ENCODE peak calls at places on chromosomes 2 and 18, in eight cellular contexts. L is RWPE1, O is cardiac fibroblast, F is NB4, V is WTC11, M is fibroblast of the aortic adventitia, G is HL-60, P is thoracic aorta. N is an unnamed sample.

GRCh38 chr2:167406558-167406957 is 518.3 kb downstream of the XIRP2 start:
- DNase-seq in G (no peak), F (no peak), M (no peak), V (peak), P (no peak), L (no peak), O (peak), N (no peak)

GRCh38 chr2:46776687-46777327 is 138.8 kb downstream of the MCFD2 start:
- DNase-seq in O (peak), G (no peak), V (peak), F (peak), L (peak), P (no peak), M (peak), N (no peak)

GRCh38 chr2:152399003-152399402 is 64.0 kb downstream of the FMNL2 start:
- DNase-seq in G (no peak), O (no peak), M (no peak), V (no peak), P (no peak), F (no peak), L (no peak), N (no peak)

GRCh38 chr2:172204762-172205161 is 102.1 kb upstream of the DLX2 start:
- DNase-seq in F (no peak), M (no peak), O (no peak), G (no peak), P (no peak), L (no peak), V (no peak), N (no peak)

GRCh38 chr2:134120718-134121630 is 132.9 kb upstream of the MGAT5 start:
- DNase-seq in P (peak), M (peak), G (no peak), F (peak), L (peak), V (peak), O (peak), N (peak)

GRCh38 chr2:72988726-72989273 is 71.5 kb downstream of the EMX1 start:
- DNase-seq in M (no peak), V (no peak), L (no peak), O (no peak), F (no peak), P (no peak), G (no peak), N (no peak)

GRCh38 chr2:5493256-5493655 is 198.9 kb upstream of the SOX11 start:
- DNase-seq in G (no peak), P (no peak), O (no peak), V (no peak), F (no peak), L (no peak), M (no peak), N (no peak)

GRCh38 chr2:240348522-240348921 is 86.9 kb upstream of the GPC1 start:
- DNase-seq in L (no peak), V (no peak), F (no peak), P (no peak), M (no peak), G (no peak), O (no peak), N (peak)

GRCh38 chr2:144438722-144439508 is 81.0 kb downstream of the ZEB2 start:
- DNase-seq in L (no peak), M (no peak), V (no peak), F (no peak), P (no peak), O (no peak), G (no peak), N (no peak)

GRCh38 chr2:231069379-231070054 is 12.8 kb downstream of the PSMD1 start:
- DNase-seq in G (no peak), F (no peak), P (no peak), O (peak), M (peak), L (no peak), V (no peak), N (no peak)

GRCh38 chr2:239106314-239106908 is 258.5 kb downstream of the TWIST2 start:
- DNase-seq in F (peak), M (peak), G (no peak), O (peak), L (peak), V (peak), P (no peak), N (no peak)

GRCh38 chr2:67733517-67733916 is 329.3 kb downstream of the C1D start:
- DNase-seq in F (peak), M (peak), P (no peak), O (peak), L (peak), G (no peak), V (peak), N (no peak)

GRCh38 chr2:214127178-214127970 is 283.5 kb upstream of the VWC2L start:
- DNase-seq in V (no peak), M (peak), P (no peak), L (peak), O (peak), F (no peak), G (no peak), N (no peak)

GRCh38 chr2:73718851-73719621 is 18.1 kb downstream of the TPRKB start:
- DNase-seq in P (no peak), V (no peak), F (no peak), L (no peak), G (no peak), O (no peak), M (no peak), N (no peak)

GRCh38 chr2:164504253-164504652 is 117.0 kb downstream of the GRB14 start:
- DNase-seq in G (no peak), L (no peak), O (no peak), V (peak), P (no peak), M (no peak), F (peak), N (no peak)

GRCh38 chr18:33470229-33470628 is 29.7 kb upstream of the CCDC178 start:
- DNase-seq in M (no peak), O (peak), L (no peak), V (no peak), F (no peak), G (no peak), P (no peak), N (no peak)

GRCh38 chr18:41972067-41973000 is 17.3 kb downstream of the PIK3C3 start:
- DNase-seq in M (no peak), G (no peak), O (peak), V (no peak), P (no peak), F (peak), L (no peak), N (no peak)

GRCh38 chr2:236867441-236868260 is 218.0 kb upstream of the COPS8 start:
- DNase-seq in F (no peak), G (no peak), O (no peak), P (no peak), M (no peak), L (no peak), V (no peak), N (no peak)

GRCh38 chr18:48091869-48092497 is 161.5 kb upstream of the SMAD2 start:
- DNase-seq in P (no peak), L (no peak), V (no peak), M (no peak), F (no peak), G (no peak), O (no peak), N (no peak)

GRCh38 chr2:115833196-115833595 is 1390.8 kb downstream of the DPP10 start:
- DNase-seq in O (no peak), G (no peak), P (no peak), F (no peak), M (no peak), V (no peak), L (no peak), N (no peak)

GRCh38 chr2:23482188-23482587 is 97.2 kb downstream of the KLHL29 start:
- DNase-seq in L (no peak), G (no peak), P (no peak), M (no peak), F (no peak), O (no peak), V (no peak), N (no peak)

GRCh38 chr18:79569720-79570119 is 109.9 kb upstream of the CTDP1 start:
- DNase-seq in V (no peak), L (no peak), O (no peak), F (no peak), P (no peak), G (no peak), M (no peak), N (peak)

GRCh38 chr2:179636995-179637394 is 224.4 kb downstream of the ZNF385B start:
- DNase-seq in P (no peak), G (no peak), F (no peak), O (no peak), V (no peak), L (no peak), M (peak), N (no peak)

GRCh38 chr2:181763423-181763822 is 83.1 kb upstream of the NEUROD1 start:
- DNase-seq in P (no peak), G (no peak), L (no peak), V (no peak), M (no peak), O (no peak), F (no peak), N (no peak)

GRCh38 chr2:40276076-40276475 is 175.8 kb downstream of the SLC8A1 start:
- DNase-seq in V (no peak), M (no peak), G (no peak), F (no peak), P (no peak), L (no peak), O (no peak), N (no peak)

GRCh38 chr18:49525981-49526380 is 35.9 kb upstream of the LIPG start:
- DNase-seq in O (no peak), L (no peak), M (no peak), P (no peak), G (no peak), V (no peak), F (no peak), N (no peak)

GRCh38 chr2:179837408-179837807 is 24.0 kb downstream of the ZNF385B start:
- DNase-seq in O (peak), P (no peak), V (no peak), M (peak), L (peak), G (no peak), F (peak), N (no peak)

GRCh38 chr2:54712516-54712915 is 10.9 kb upstream of the EML6 start:
- DNase-seq in O (no peak), P (no peak), F (no peak), L (no peak), M (no peak), V (no peak), G (no peak), N (no peak)

DNA sequence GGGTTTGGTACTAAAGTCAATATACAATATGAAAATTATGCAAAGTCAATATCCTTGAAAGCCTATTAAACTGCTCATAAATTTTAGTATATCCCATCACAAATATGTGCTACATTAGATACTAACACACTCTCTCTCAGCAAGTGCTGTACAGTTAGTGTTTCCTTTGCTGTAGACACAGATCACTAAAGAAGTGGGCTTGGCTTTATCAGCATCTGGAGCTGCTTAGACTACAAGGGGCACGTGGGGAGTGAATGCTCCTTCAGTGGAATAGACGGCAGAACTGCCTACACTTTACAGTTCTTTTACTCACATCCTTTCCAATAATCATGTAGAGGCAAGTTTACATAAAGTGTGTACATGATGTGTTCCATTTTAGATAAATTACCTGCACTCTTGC is 26.0 kb upstream of the EFEMP1 start:
- DNase-seq in G (no peak), M (no peak), P (no peak), L (no peak), F (no peak), V (no peak), O (no peak), N (no peak)
- TF ChIP-seq CTCF in G (no peak), M (no peak), P (no peak), L (no peak), F (no peak), V (no peak), O (no peak), N (no peak)

GRCh38 chr2:146678516-146678915 is 1166.3 kb upstream of the ACVR2A start:
- DNase-seq in O (no peak), F (no peak), L (no peak), P (no peak), G (no peak), M (no peak), V (no peak), N (no peak)

GRCh38 chr2:146677280-146677679 is 1167.5 kb upstream of the ACVR2A start:
- DNase-seq in F (no peak), P (no peak), V (peak), M (no peak), O (no peak), G (no peak), L (peak), N (no peak)
- TF ChIP-seq CTCF in F (no peak), P (no peak), V (no peak), M (no peak), O (peak), G (no peak), L (no peak), N (no peak)

DNA sequence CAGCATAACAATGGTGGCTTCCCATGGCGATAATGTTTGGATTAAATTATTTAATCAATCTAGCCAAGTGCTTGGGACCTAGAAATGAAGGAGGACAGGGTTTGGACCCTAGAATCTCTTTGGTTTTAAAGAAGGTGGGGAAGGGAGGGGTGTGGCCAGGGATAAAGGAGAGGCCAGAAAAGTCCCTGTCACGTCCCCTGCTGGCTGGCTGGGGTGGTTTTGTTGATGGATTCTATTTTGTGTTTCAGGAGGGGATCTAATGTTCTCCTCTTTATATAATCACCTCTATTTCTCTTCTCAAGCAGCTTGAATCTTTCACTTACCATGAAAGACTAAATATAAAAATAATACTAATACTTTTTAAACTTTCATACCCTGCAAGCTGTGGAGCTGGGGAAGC is 52.6 kb upstream of the GALR1 start:
- DNase-seq in M (no peak), G (no peak), F (no peak), V (peak), L (no peak), O (no peak), P (no peak), N (no peak)
- TF ChIP-seq CTCF in M (peak), G (no peak), F (no peak), V (no peak), L (no peak), O (no peak), P (no peak), N (no peak)

GRCh38 chr2:96685592-96686459 is 43.3 kb downstream of the FER1L5 start:
- DNase-seq in L (no peak), M (peak), F (no peak), G (no peak), V (peak), O (peak), P (no peak), N (no peak)
- TF ChIP-seq CTCF in L (no peak), M (no peak), F (no peak), G (no peak), V (no peak), O (no peak), P (no peak), N (no peak)

GRCh38 chr18:902179-902718 is 2.4 kb upstream of the ADCYAP1 start:
- DNase-seq in P (no peak), F (peak), G (no peak), L (no peak), O (peak), M (peak), V (no peak), N (no peak)

GRCh38 chr18:905948-906415 is 1.3 kb downstream of the ADCYAP1 start:
- DNase-seq in V (peak), G (no peak), O (no peak), M (no peak), L (no peak), F (no peak), P (no peak), N (no peak)

GRCh38 chr18:903703-904102 is 968 bp upstream of the ADCYAP1 start:
- DNase-seq in L (peak), O (peak), F (peak), G (peak), P (no peak), M (peak), V (peak), N (no peak)

GRCh38 chr18:905307-905947 is 756 bp downstream of the ADCYAP1 start:
- DNase-seq in V (peak), L (no peak), G (no peak), F (no peak), P (no peak), M (no peak), O (no peak), N (no peak)

GRCh38 chr18:904135-905090 is at the start of gene ADCYAP1:
- DNase-seq in P (no peak), M (peak), G (no peak), V (peak), F (no peak), O (peak), L (no peak), N (no peak)
- TF ChIP-seq CTCF in P (no peak), M (peak), G (no peak), V (no peak), F (no peak), O (no peak), L (no peak), N (no peak)

DNA sequence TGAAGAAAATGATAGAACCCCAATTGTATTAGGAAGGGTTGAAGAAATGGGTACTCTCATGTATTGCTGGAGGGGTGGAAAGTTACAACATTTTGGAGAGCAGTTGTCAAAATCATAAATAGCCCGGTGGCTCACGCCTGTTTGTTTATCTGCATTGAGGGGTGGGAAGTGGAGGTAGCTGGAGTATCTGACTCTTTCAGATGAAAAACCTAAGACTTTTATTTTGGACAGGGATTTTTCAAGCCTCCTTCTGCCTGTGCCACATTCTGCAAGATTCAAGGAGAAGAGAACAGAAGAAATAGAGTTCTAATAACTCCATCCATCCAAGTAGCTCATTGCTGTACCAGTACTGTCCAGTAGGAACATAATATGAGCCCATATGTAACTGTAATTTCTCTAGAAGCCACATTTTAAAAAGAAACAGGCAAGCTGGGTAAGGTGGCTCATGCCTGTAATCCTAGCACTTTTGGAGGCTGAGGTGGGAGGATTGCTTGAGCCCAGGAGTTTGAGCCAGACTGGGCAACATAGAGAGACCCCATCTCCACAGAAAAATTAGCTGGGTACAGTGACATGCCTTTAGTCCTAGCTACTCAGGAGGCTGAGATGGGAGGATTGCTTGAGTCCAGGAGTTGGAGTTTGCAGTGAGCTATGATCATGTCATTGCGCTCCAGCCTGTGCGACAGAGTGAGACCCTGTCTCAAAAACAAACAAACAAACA is 35.5 kb upstream of the NT5DC4 start:
- DNase-seq in V (no peak), P (no peak), G (no peak), M (no peak), F (peak), O (no peak), L (no peak), N (no peak)
- TF ChIP-seq CTCF in V (no peak), P (peak), G (no peak), M (peak), F (no peak), O (peak), L (no peak), N (peak)

GRCh38 chr2:70988726-70989648 is 5.7 kb downstream of the TEX261 start:
- DNase-seq in O (no peak), P (no peak), G (no peak), M (no peak), V (no peak), L (no peak), F (no peak), N (no peak)
- TF ChIP-seq CTCF in O (no peak), P (no peak), G (no peak), M (no peak), V (no peak), L (no peak), F (no peak), N (no peak)

DNA sequence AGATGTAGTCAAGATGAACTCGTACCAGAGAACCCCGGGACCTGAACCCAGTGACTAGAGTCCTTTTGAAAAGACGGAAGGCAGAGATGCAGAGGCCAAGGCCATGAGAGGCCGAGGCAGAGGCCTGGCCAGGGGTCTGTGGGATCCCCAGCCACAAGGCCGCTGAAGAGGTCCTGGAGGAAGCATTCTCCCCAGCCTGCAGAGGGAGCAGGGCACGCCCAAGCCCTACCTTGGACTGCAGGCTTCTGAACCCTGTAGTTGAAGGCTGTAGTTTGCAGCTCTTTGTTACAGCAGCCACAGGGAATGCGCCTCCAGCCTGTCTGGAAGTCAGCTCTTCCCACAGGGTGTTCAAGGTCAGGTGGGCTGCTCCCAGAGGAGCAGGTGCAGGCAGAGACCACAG is 22.1 kb upstream of the PXDN start:
- DNase-seq in F (no peak), V (peak), L (no peak), G (no peak), P (no peak), M (no peak), O (no peak), N (no peak)
- TF ChIP-seq CTCF in F (no peak), V (no peak), L (no peak), G (no peak), P (no peak), M (no peak), O (no peak), N (no peak)

GRCh38 chr2:69208023-69208595 is 178.9 kb downstream of the GFPT1 start:
- DNase-seq in V (no peak), P (no peak), F (no peak), G (no peak), O (no peak), M (peak), L (no peak), N (no peak)
- TF ChIP-seq CTCF in V (no peak), P (peak), F (no peak), G (no peak), O (peak), M (peak), L (no peak), N (peak)